ENCODE peak calls at places on chromosome 11, in six cellular contexts. W is cardiac fibroblast, G is Ammon's horn, E is iris pigment epithelial cell, Z is IMR-90, S is AG08395. A is an unnamed sample.

GRCh38 chr11:58524232-58525036 is 16.5 kb upstream of the OR5B21 start:
- DNase-seq in W (peak; percentile 93), G (peak; percentile 85), E (peak; percentile 85), Z (peak; percentile 89), S (peak; percentile 84), A (peak; percentile 81)

GRCh38 chr11:129440028-129440630 is 64.5 kb downstream of the BARX2 start:
- DNase-seq in W (no peak), G (no peak), E (peak; percentile 8), Z (no peak), S (no peak), A (no peak)

GRCh38 chr11:10162222-10162621 is 131.8 kb downstream of the SBF2 start:
- DNase-seq in W (no peak), G (no peak), E (no peak), Z (no peak), S (no peak), A (no peak)

GRCh38 chr11:102111787-102112653 is 1.8 kb downstream of the YAP1 start:
- DNase-seq in W (peak; percentile 82), G (no peak), E (peak; percentile 92), Z (peak; percentile 94), S (peak; percentile 73), A (no peak)

GRCh38 chr11:11731311-11732083 is 109.7 kb upstream of the GALNT18 start:
- DNase-seq in W (peak; percentile 1), G (peak; percentile 9), E (peak; percentile 72), Z (peak; percentile 73), S (peak; percentile 65), A (no peak)

GRCh38 chr11:44417756-44418437 is 108.0 kb upstream of the ALX4 start:
- DNase-seq in W (no peak), G (no peak), E (no peak), Z (no peak), S (no peak), A (no peak)

GRCh38 chr11:119366690-119367620 is 14.5 kb downstream of the USP2 start:
- DNase-seq in W (no peak), G (no peak), E (no peak), Z (no peak), S (no peak), A (no peak)

GRCh38 chr11:1130276-1131032 is 27.3 kb upstream of the MUC5AC start:
- DNase-seq in W (no peak), G (no peak), E (no peak), Z (no peak), S (no peak), A (no peak)

GRCh38 chr11:129862123-129862522 is 33.3 kb downstream of the NFRKB start:
- DNase-seq in W (no peak), G (no peak), E (no peak), Z (no peak), S (no peak), A (no peak)

GRCh38 chr11:3907590-3907989 is 52.1 kb downstream of the STIM1 start:
- DNase-seq in W (no peak), G (no peak), E (no peak), Z (no peak), S (no peak), A (peak; percentile 35)

GRCh38 chr11:128632151-128632791 is 44.9 kb upstream of the ETS1 start:
- DNase-seq in W (peak; percentile 82), G (peak; percentile 34), E (peak; percentile 61), Z (peak; percentile 74), S (peak; percentile 65), A (peak; percentile 90)

GRCh38 chr11:116881153-116881552 is 43.7 kb upstream of the APOA1 start:
- DNase-seq in W (no peak), G (peak; percentile 74), E (no peak), Z (no peak), S (peak; percentile 26), A (no peak)

GRCh38 chr11:124892131-124892530 is 5.5 kb downstream of the ROBO4 start:
- DNase-seq in W (no peak), G (no peak), E (no peak), Z (no peak), S (no peak), A (no peak)

GRCh38 chr11:2528301-2529050 is 83.7 kb downstream of the KCNQ1 start:
- DNase-seq in W (no peak), G (no peak), E (no peak), Z (no peak), S (no peak), A (no peak)

GRCh38 chr11:3807856-3808845 is at the start of gene PGAP2:
- DNase-seq in W (peak; percentile 58), G (peak; percentile 81), E (peak; percentile 53), Z (peak; percentile 35), S (peak; percentile 70), A (peak; percentile 68)

GRCh38 chr11:73295259-73295995 is 12.6 kb upstream of the ARHGEF17 start:
- DNase-seq in W (peak; percentile 78), G (peak; percentile 63), E (peak; percentile 75), Z (peak; percentile 91), S (peak; percentile 90), A (peak; percentile 80)

GRCh38 chr11:22337571-22338464 is at the start of gene SLC17A6:
- DNase-seq in W (peak; percentile 24), G (no peak), E (peak; percentile 15), Z (peak; percentile 8), S (peak; percentile 13), A (peak; percentile 4)

GRCh38 chr11:75836422-75836821 is 21.4 kb downstream of the UVRAG start:
- DNase-seq in W (no peak), G (peak; percentile 17), E (no peak), Z (no peak), S (no peak), A (no peak)

GRCh38 chr11:125594958-125595357 is 2.3 kb downstream of the STT3A start:
- DNase-seq in W (no peak), G (no peak), E (no peak), Z (no peak), S (no peak), A (peak; percentile 13)

GRCh38 chr11:106062592-106062949 is 14.6 kb downstream of the KBTBD3 start:
- DNase-seq in W (no peak), G (no peak), E (no peak), Z (no peak), S (no peak), A (no peak)

GRCh38 chr11:134032501-134033091 is 36.3 kb upstream of the JAM3 start:
- DNase-seq in W (no peak), G (peak; percentile 80), E (no peak), Z (no peak), S (peak; percentile 35), A (no peak)

GRCh38 chr11:9739108-9739507 is 75.2 kb downstream of the SWAP70 start:
- DNase-seq in W (no peak), G (peak; percentile 51), E (no peak), Z (no peak), S (no peak), A (peak; percentile 81)

GRCh38 chr11:63837719-63838118 is 1.2 kb upstream of the MARK2 start:
- DNase-seq in W (no peak), G (peak; percentile 25), E (no peak), Z (no peak), S (no peak), A (peak; percentile 30)

GRCh38 chr11:12771875-12772274 is 97.7 kb downstream of the TEAD1 start:
- DNase-seq in W (peak; percentile 57), G (no peak), E (peak; percentile 82), Z (peak; percentile 76), S (peak; percentile 68), A (no peak)

GRCh38 chr11:66066751-66067150 is 3.3 kb upstream of the PACS1 start:
- DNase-seq in W (no peak), G (no peak), E (no peak), Z (no peak), S (no peak), A (no peak)

GRCh38 chr11:134537941-134538340 is 125.9 kb upstream of the B3GAT1 start:
- DNase-seq in W (no peak), G (no peak), E (no peak), Z (no peak), S (no peak), A (no peak)

A was measured in OCI-LY7.